ENCODE peak calls at places on chromosomes 1 and 21, in eight cellular contexts. B, X, U, A, O, P, T and M are unnamed samples.

GRCh38 chr1:209266590-209267172 is 316.8 kb upstream of the CAMK1G start:
- DNase-seq in B (no peak), X (peak), U (no peak), A (no peak), O (no peak), P (peak), T (no peak), M (no peak)

GRCh38 chr1:212958175-212958574 is 7.8 kb downstream of the VASH2 start:
- DNase-seq in B (no peak), X (no peak), U (no peak), A (no peak), O (no peak), P (peak), T (no peak), M (no peak)

GRCh38 chr21:32533053-32533452 is 52.3 kb downstream of the TCP10L start:
- DNase-seq in B (no peak), X (no peak), U (no peak), A (no peak), O (no peak), P (no peak), T (no peak), M (no peak)

GRCh38 chr1:23539698-23540266 is 8.7 kb upstream of the E2F2 start:
- DNase-seq in B (peak), X (peak), U (peak), A (peak), O (peak), P (peak), T (peak), M (peak)

GRCh38 chr21:34865922-34866271 is 183.2 kb downstream of the RUNX1 start:
- DNase-seq in B (no peak), X (no peak), U (no peak), A (no peak), O (no peak), P (no peak), T (no peak), M (no peak)

GRCh38 chr1:213899413-213899812 is 88.4 kb upstream of the PROX1 start:
- DNase-seq in B (no peak), X (no peak), U (no peak), A (no peak), O (no peak), P (no peak), T (no peak), M (no peak)

GRCh38 chr1:89125571-89126233 is at the start of gene GBP2:
- DNase-seq in B (peak), X (peak), U (no peak), A (peak), O (no peak), P (peak), T (peak), M (no peak)

GRCh38 chr1:225426395-225427248 is 1.2 kb downstream of the LBR start:
- DNase-seq in B (peak), X (peak), U (no peak), A (peak), O (no peak), P (peak), T (no peak), M (no peak)

GRCh38 chr1:162207862-162208261 is 138.4 kb downstream of the NOS1AP start:
- DNase-seq in B (no peak), X (no peak), U (no peak), A (no peak), O (no peak), P (no peak), T (no peak), M (no peak)

GRCh38 chr1:231104917-231105316 is 56.9 kb upstream of the TRIM67 start:
- DNase-seq in B (no peak), X (no peak), U (no peak), A (no peak), O (no peak), P (no peak), T (no peak), M (no peak)

GRCh38 chr1:231108500-231109254 is 53.2 kb upstream of the TRIM67 start:
- DNase-seq in B (no peak), X (no peak), U (no peak), A (no peak), O (no peak), P (no peak), T (no peak), M (no peak)

GRCh38 chr1:231106347-231106746 is 55.5 kb upstream of the TRIM67 start:
- DNase-seq in B (no peak), X (no peak), U (no peak), A (no peak), O (no peak), P (peak), T (no peak), M (no peak)

GRCh38 chr1:231107600-231108326 is 54.1 kb upstream of the TRIM67 start:
- DNase-seq in B (no peak), X (no peak), U (no peak), A (no peak), O (no peak), P (no peak), T (no peak), M (no peak)

DNA sequence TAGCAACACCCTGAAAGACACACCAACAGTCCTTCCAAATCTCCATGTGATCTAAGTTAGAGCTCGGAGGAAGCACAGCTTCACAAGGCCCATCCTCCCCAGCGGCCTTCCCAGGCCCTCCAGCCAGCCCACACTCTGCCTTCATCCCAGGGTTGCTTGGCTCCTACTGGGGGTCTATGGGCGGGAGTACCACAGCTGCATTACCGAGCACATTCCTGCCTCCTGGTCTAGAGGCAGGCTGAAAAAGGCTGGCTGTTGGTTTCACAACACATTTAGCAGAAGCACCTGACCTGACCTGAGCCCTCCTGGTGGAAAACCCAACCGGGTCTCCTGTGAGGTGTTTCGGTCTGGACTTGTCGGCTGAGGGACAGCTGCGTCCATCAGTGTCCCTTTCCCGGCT is 54.7 kb upstream of the TRIM67 start:
- DNase-seq in B (no peak), X (no peak), U (no peak), A (no peak), O (no peak), P (no peak), T (no peak), M (no peak)
- TF ChIP-seq CTCF in B (no peak), X (no peak), U (no peak), A (no peak), O (no peak), P (no peak), T (no peak), M (no peak)

GRCh38 chr1:217881131-217881543 is 250.0 kb downstream of the SPATA17 start:
- DNase-seq in B (no peak), X (no peak), U (no peak), A (no peak), O (no peak), P (no peak), T (no peak), M (no peak)

DNA sequence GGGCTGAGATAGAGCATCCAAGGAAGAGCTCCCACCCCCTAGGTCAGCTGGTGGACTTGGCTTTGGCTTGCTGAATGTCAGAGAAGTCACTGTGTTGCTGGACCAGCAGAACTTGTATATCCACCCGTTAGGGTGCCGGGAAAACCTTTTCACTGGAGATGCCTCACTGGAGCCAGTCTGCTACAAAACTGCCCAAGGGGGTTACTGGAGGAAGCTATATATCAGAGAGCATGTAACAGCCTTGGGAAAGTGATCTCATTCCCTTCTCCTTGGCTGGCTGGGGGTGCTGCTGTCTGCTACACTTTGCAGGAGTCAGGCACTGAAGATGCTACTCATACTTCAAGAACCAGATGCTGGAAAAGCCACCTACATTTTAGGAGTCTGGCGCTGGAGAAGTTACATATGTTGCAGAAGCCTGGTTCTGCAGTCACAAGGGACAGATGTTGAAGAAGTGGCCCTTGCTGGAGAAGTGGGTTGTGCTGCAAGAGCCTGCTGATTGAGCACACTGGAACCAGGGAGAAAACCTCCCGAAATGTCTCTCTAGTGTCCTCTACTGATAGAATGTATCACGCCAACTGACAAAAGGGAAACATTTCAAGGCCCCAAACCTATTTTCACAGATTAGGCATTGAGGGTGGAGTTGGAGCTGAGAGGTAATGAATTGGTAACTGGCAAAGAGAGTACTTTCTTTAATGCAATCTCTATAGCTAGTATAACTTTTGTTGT is 250.6 kb downstream of the SPATA17 start:
- DNase-seq in B (no peak), X (no peak), U (no peak), A (no peak), O (no peak), P (no peak), T (no peak), M (no peak)
- TF ChIP-seq CTCF in B (no peak), X (no peak), U (no peak), A (no peak), O (no peak), P (no peak), T (no peak), M (no peak)

DNA sequence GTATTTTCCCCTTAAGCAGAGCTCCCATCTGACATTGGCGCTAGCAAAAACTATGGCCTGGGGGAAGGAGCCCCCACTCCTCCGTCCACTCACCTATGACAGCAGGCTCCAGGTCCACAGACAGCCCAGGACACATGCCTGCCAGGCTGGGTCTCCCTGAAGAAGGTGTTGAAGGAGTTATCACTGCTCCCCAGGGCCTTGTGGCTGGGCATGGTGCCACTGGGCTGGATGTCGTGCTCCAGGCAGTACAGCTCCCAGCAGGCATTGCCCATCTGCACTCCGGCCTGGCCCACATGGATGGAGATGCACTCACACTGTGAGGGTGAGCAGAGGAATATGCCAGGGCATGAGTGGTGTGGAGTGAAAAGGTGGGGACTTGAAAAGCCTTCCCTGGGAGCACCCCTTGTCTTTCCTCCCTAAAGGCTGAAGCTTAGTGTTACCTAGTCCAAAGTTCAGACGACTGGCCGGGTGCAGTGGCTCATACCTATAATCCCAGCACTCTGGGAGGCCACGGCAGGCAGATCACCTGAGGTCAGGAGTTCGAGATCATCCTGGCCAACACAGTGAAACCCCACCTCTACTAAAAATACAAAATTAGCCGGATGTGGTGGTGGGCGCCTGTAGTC is 30.0 kb downstream of the RABIF start:
- DNase-seq in B (peak), X (no peak), U (no peak), A (no peak), O (no peak), P (no peak), T (no peak), M (no peak)
- TF ChIP-seq CTCF in B (no peak), X (no peak), U (no peak), A (no peak), O (no peak), P (no peak), T (no peak), M (no peak)

DNA sequence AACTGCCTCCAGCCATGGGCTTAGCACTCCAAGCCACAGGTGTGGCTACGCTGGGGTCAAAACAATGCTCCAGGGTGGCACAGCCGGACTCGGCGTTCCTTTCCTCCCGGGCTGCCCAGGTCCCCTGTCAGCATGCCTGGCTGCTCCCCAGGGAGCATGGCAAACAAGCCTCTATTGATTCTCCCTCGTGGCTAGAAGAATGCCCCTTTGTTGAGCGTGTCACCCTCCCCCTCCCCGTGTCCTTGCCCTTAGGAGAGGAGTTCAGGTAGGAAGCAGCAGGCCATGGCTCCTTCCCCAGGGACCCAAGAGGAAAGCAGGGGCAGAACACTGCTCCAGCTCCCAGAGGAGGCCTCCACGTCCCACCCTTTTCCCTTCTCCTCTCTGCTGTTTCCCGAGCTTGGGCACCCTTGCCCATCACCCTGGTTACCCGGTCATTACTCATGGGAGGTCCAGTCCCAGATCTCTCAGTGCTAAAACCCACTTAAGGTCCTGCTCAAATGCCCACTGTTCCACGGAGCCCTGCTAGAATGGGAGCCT is 57.4 kb upstream of the CITED4 start:
- DNase-seq in B (peak), X (no peak), U (no peak), A (no peak), O (peak), P (no peak), T (no peak), M (no peak)
- TF ChIP-seq CTCF in B (no peak), X (no peak), U (no peak), A (no peak), O (no peak), P (no peak), T (no peak), M (no peak)

GRCh38 chr1:53716150-53716549 is 22.8 kb downstream of the GLIS1 start:
- DNase-seq in B (no peak), X (no peak), U (no peak), A (no peak), O (no peak), P (no peak), T (no peak), M (no peak)

GRCh38 chr1:53719469-53719868 is 19.5 kb downstream of the GLIS1 start:
- DNase-seq in B (no peak), X (no peak), U (no peak), A (no peak), O (no peak), P (no peak), T (no peak), M (no peak)

GRCh38 chr1:53712276-53712675 is 26.7 kb downstream of the GLIS1 start:
- DNase-seq in B (no peak), X (peak), U (no peak), A (no peak), O (no peak), P (no peak), T (no peak), M (no peak)

GRCh38 chr1:53717025-53717804 is 21.7 kb downstream of the GLIS1 start:
- DNase-seq in B (no peak), X (no peak), U (no peak), A (no peak), O (no peak), P (no peak), T (no peak), M (no peak)

GRCh38 chr1:53715478-53715877 is 23.5 kb downstream of the GLIS1 start:
- DNase-seq in B (peak), X (no peak), U (no peak), A (no peak), O (no peak), P (peak), T (no peak), M (no peak)
- TF ChIP-seq CTCF in B (no peak), X (peak), U (no peak), A (peak), O (no peak), P (peak), T (no peak), M (no peak)

GRCh38 chr1:86987446-86987845 is 73.0 kb downstream of the HS2ST1 start:
- DNase-seq in B (no peak), X (no peak), U (no peak), A (no peak), O (no peak), P (no peak), T (no peak), M (no peak)

GRCh38 chr1:86976664-86977063 is 62.2 kb downstream of the HS2ST1 start:
- DNase-seq in B (no peak), X (no peak), U (no peak), A (no peak), O (no peak), P (no peak), T (no peak), M (no peak)

GRCh38 chr1:86975993-86976392 is 61.6 kb downstream of the HS2ST1 start:
- DNase-seq in B (no peak), X (no peak), U (no peak), A (no peak), O (no peak), P (no peak), T (no peak), M (no peak)

DNA sequence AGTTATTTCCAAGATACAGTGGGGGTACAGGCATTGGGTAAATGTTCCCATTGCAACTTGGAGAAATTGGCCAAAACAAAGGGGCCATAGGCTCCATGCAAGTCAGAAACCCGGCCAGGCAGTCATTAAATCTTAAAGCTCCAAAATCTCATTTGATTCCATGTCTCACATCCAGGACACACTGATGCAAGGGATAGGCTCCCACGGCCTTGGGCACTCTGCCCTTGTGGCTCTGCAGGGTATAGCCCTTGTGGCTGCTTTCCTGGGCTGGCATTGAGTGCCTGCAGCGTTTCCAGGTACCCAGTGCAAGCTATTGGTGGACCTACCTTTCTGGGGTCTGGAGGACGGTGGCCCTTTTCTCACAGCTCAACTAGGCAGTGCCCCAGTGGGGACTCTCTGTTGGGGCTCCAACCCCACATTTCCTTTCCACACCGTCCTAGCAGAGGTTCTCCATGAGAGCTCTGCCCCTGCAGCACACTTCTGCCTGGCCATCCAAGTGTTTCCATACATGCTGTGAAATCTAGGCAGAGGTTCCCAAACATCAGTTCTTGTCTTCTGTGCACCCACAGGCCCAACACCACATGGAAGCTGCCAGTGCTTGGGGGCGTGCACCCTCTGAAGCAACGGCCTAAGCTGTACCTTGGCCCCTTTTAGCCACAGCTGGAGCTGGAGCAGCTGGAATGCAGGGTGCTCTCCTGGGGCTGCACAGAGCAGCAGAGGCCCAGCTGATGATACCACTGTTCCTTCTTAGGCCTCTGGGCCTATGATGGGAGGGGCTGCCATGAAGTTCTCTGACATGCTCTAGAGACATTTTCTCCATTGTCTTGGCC is 67.3 kb downstream of the HS2ST1 start:
- DNase-seq in B (no peak), X (no peak), U (no peak), A (no peak), O (no peak), P (no peak), T (no peak), M (no peak)
- TF ChIP-seq CTCF in B (no peak), X (no peak), U (no peak), A (no peak), O (no peak), P (no peak), T (no peak), M (no peak)

DNA sequence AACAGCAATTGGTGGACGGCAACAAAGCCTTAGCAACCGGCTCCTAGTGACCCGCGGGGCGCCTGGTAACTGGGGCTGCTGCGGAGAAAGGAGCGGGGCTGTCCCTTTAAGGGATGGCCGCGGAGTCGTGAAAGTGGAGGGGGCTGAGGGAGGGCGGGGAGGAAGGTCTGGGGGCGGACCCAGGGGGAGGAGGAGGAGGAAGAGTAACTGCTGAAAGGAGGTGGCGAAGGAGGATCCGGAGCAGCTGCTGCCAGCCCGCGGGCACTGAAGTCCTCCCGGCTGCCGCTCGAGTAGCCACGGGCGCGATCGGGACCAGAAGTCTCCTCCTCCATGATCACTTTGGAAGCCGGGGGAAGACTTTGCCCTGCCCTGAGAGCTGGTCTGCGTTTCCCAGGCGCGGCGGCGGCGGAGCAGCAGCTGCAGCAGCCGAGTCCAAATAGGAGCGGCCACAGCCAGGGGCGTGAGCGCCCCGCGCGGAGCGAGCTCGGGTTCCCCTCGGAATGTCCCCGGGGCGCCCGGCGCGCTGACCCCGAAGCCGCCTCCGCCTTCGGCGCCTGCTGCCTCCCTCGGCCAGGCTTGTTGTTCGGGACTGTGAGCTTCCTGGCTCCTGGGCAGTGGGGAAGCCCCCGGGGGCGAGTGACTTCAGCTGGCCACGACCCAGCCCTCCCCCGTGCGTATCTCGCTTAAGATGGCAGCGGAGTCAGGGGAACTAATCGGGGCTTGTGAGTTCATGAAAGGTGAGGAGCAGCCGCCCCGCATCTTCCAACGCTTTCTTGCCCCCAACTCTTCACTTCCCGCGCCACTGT is at the start of gene CDC14A:
- DNase-seq in B (peak), X (peak), U (peak), A (peak), O (peak), P (peak), T (peak), M (peak)
- TF ChIP-seq CTCF in B (no peak), X (no peak), U (no peak), A (no peak), O (no peak), P (no peak), T (no peak), M (no peak)

GRCh38 chr1:112925015-112925414 is 31.0 kb downstream of the SLC16A1 start:
- DNase-seq in B (no peak), X (no peak), U (no peak), A (no peak), O (no peak), P (no peak), T (no peak), M (no peak)
- TF ChIP-seq CTCF in B (no peak), X (peak), U (no peak), A (no peak), O (no peak), P (no peak), T (no peak), M (no peak)